ENCODE peak calls at places on chromosomes 6 and 20, in nine cellular contexts. E, K, H, Y, U, D, S, M and F are unnamed samples.

GRCh38 chr20:50263831-50264230 is 73.2 kb downstream of the CEBPB start:
- DNase-seq in U (no peak), K (no peak), H (no peak), S (no peak), Y (no peak), E (no peak), D (no peak), M (no peak), F (no peak)

GRCh38 chr6:149132336-149132735 is 185.2 kb upstream of the TAB2 start:
- DNase-seq in S (no peak), H (no peak), M (no peak), K (no peak), E (no peak), Y (no peak), U (no peak), D (no peak), F (no peak)

GRCh38 chr6:160978141-160978926 is 13.2 kb upstream of the MAP3K4 start:
- DNase-seq in E (no peak), D (no peak), M (no peak), Y (no peak), S (no peak), K (no peak), U (no peak), H (no peak), F (no peak)

GRCh38 chr20:47970282-47970903 is 185.1 kb upstream of the SULF2 start:
- DNase-seq in D (no peak), H (no peak), S (no peak), U (no peak), Y (no peak), M (no peak), K (no peak), E (no peak), F (no peak)

GRCh38 chr20:641516-641913 is 11.5 kb downstream of the SRXN1 start:
- DNase-seq in M (no peak), H (no peak), U (peak), S (no peak), D (no peak), E (no peak), K (no peak), Y (no peak), F (no peak)

GRCh38 chr20:58688414-58688813 is 4.2 kb upstream of the NPEPL1 start:
- DNase-seq in D (no peak), E (no peak), H (no peak), S (no peak), M (no peak), U (no peak), Y (no peak), K (no peak), F (no peak)

GRCh38 chr6:125268765-125269164 is 33.0 kb downstream of the HDDC2 start:
- DNase-seq in H (no peak), U (no peak), E (no peak), Y (no peak), D (no peak), M (no peak), K (no peak), S (no peak), F (no peak)

GRCh38 chr6:97059473-97059872 is 134.9 kb downstream of the KLHL32 start:
- DNase-seq in D (no peak), Y (peak), U (peak), K (no peak), H (no peak), M (no peak), S (no peak), E (no peak), F (peak)

GRCh38 chr20:43723735-43724134 is 3.1 kb downstream of the GTSF1L start:
- DNase-seq in Y (no peak), H (no peak), S (no peak), E (no peak), D (no peak), M (no peak), U (no peak), K (no peak), F (no peak)

GRCh38 chr20:48680650-48681049 is 147.1 kb downstream of the PREX1 start:
- DNase-seq in D (no peak), K (no peak), Y (no peak), H (no peak), S (no peak), E (no peak), M (no peak), U (no peak), F (no peak)

GRCh38 chr6:129317931-129318820 is 391.8 kb downstream of the ARHGAP18 start:
- DNase-seq in M (no peak), K (no peak), U (peak), S (no peak), H (no peak), D (no peak), E (no peak), Y (no peak), F (peak)

GRCh38 chr6:73704260-73704659 is 8.3 kb downstream of the CD109 start:
- DNase-seq in K (peak), Y (peak), U (no peak), H (no peak), M (peak), E (no peak), S (no peak), D (no peak), F (peak)

GRCh38 chr20:52226370-52226769 is 34.8 kb upstream of the ZFP64 start:
- DNase-seq in U (no peak), S (no peak), K (no peak), D (no peak), Y (no peak), M (no peak), H (no peak), E (no peak), F (no peak)

GRCh38 chr6:109373762-109374161 is 8.5 kb downstream of the CD164 start:
- DNase-seq in U (no peak), Y (no peak), M (peak), D (no peak), H (peak), K (peak), S (no peak), E (no peak), F (no peak)

GRCh38 chr6:70547313-70547712 is 19.4 kb upstream of the SDHAF4 start:
- DNase-seq in S (no peak), E (no peak), M (no peak), H (no peak), U (no peak), K (no peak), D (no peak), Y (no peak), F (peak)

GRCh38 chr6:161405418-161405817 is 131.6 kb upstream of the AGPAT4 start:
- DNase-seq in E (no peak), S (no peak), D (no peak), M (no peak), H (no peak), K (no peak), Y (no peak), U (no peak), F (no peak)

GRCh38 chr6:134217516-134218140 is 100.3 kb downstream of the SGK1 start:
- DNase-seq in M (no peak), S (no peak), U (no peak), Y (no peak), K (no peak), E (no peak), H (no peak), D (no peak), F (no peak)

GRCh38 chr6:28988536-28989415 is 16.3 kb downstream of the ZNF311 start:
- DNase-seq in K (peak), Y (peak), M (peak), U (no peak), E (peak), H (peak), S (no peak), D (no peak), F (no peak)

GRCh38 chr6:99119109-99120031 is 171.6 kb upstream of the FBXL4 start:
- DNase-seq in D (peak), M (peak), K (peak), S (peak), H (no peak), U (peak), E (peak), Y (peak), F (peak)

GRCh38 chr6:110816110-110816409 is 791 bp upstream of the CDK19 start:
- DNase-seq in D (no peak), Y (no peak), H (no peak), M (no peak), E (no peak), U (no peak), S (no peak), K (no peak), F (no peak)

GRCh38 chr6:64250126-64250525 is 614.5 kb downstream of the PHF3 start:
- DNase-seq in Y (no peak), M (no peak), H (no peak), K (no peak), S (no peak), U (peak), E (no peak), D (no peak), F (no peak)

GRCh38 chr6:104161960-104162669 is 697.6 kb downstream of the HACE1 start:
- DNase-seq in D (no peak), K (no peak), H (no peak), E (no peak), Y (peak), U (no peak), M (no peak), S (no peak), F (no peak)

GRCh38 chr6:23031986-23032385 is 462.6 kb downstream of the HDGFL1 start:
- DNase-seq in H (no peak), D (no peak), Y (no peak), S (no peak), E (no peak), M (no peak), K (no peak), U (no peak), F (peak)